ENCODE peak calls at places on chromosomes 5 and 9, in seven cellular contexts. X is adrenal gland; N is NCI-H460; Q is neural crest cell; F is NCI-H2081; L is CD8-positive, alpha-beta memory T cell; M is AG08396. D is an unnamed sample.

GRCh38 chr5:159021360-159022177 is 78.1 kb downstream of the EBF1 start:
- DNase-seq in Q (no peak), M (no peak), F (peak), X (no peak), N (no peak), L (no peak), D (no peak)

GRCh38 chr9:131394464-131395026 is 659 bp downstream of the PRRC2B start:
- DNase-seq in Q (no peak), L (peak), N (no peak), F (peak), M (peak), X (peak), D (peak)

GRCh38 chr9:110033869-110034268 is 174.1 kb downstream of the C9orf152 start:
- DNase-seq in N (no peak), L (no peak), F (no peak), Q (no peak), M (peak), X (no peak), D (no peak)

GRCh38 chr5:220008-220407 is 1.9 kb downstream of the SDHA start:
- DNase-seq in X (no peak), N (no peak), L (no peak), M (no peak), Q (no peak), F (no peak), D (no peak)

GRCh38 chr9:135392511-135392910 is 87.1 kb upstream of the PPP1R26 start:
- DNase-seq in X (no peak), L (no peak), N (no peak), M (no peak), F (no peak), Q (no peak), D (no peak)

GRCh38 chr5:160250226-160250625 is 20.9 kb downstream of the FABP6 start:
- DNase-seq in N (no peak), F (no peak), Q (no peak), L (no peak), M (no peak), X (no peak), D (no peak)

GRCh38 chr9:130433168-130433946 is 11.4 kb upstream of the ASS1 start:
- DNase-seq in M (peak), L (no peak), Q (peak), N (no peak), F (peak), X (peak), D (no peak)

GRCh38 chr9:87359264-87359663 is 138.4 kb upstream of the DAPK1 start:
- DNase-seq in M (no peak), N (no peak), L (no peak), F (no peak), X (no peak), Q (no peak), D (no peak)

GRCh38 chr9:93134018-93134739 is at the start of gene NINJ1:
- DNase-seq in Q (peak), X (peak), N (peak), M (peak), F (peak), L (peak), D (peak)

GRCh38 chr5:143560378-143560777 is 156.9 kb upstream of the NR3C1 start:
- DNase-seq in N (no peak), F (no peak), Q (no peak), L (no peak), X (no peak), M (no peak), D (no peak)

GRCh38 chr9:133149130-133150015 is 14.3 kb downstream of the GBGT1 start:
- DNase-seq in X (peak), L (peak), Q (peak), M (peak), N (peak), F (peak), D (peak)

GRCh38 chr5:138898742-138899141 is 23.6 kb upstream of the LRRTM2 start:
- DNase-seq in N (no peak), M (no peak), Q (no peak), F (no peak), L (no peak), X (no peak), D (no peak)

GRCh38 chr9:12708562-12709298 is 15.5 kb downstream of the TYRP1 start:
- DNase-seq in L (no peak), N (no peak), F (no peak), M (peak), X (no peak), Q (no peak), D (no peak)

GRCh38 chr9:22742401-22742800 is 295.8 kb downstream of the DMRTA1 start:
- DNase-seq in N (no peak), M (no peak), Q (no peak), X (no peak), L (no peak), F (no peak), D (no peak)

GRCh38 chr5:179804599-179804947 is 2.1 kb downstream of the MGAT4B start:
- DNase-seq in F (no peak), M (no peak), N (no peak), X (no peak), L (no peak), Q (no peak), D (no peak)

GRCh38 chr9:83420486-83420885 is 117.7 kb downstream of the FRMD3 start:
- DNase-seq in Q (no peak), M (no peak), N (no peak), X (no peak), L (no peak), F (no peak), D (no peak)

GRCh38 chr5:54881286-54882005 is 103.9 kb downstream of the ESM1 start:
- DNase-seq in F (no peak), N (no peak), Q (no peak), X (no peak), M (no peak), L (peak), D (no peak)

GRCh38 chr5:109703165-109703564 is 13.4 kb downstream of the MAN2A1 start:
- DNase-seq in F (no peak), Q (no peak), X (no peak), M (no peak), L (no peak), N (no peak), D (no peak)

GRCh38 chr9:8338249-8338721 is 538.7 kb upstream of the DMAC1 start:
- DNase-seq in M (no peak), N (no peak), F (no peak), L (no peak), X (no peak), Q (no peak), D (no peak)

GRCh38 chr5:35745666-35746065 is 111.0 kb upstream of the IL7R start:
- DNase-seq in N (no peak), Q (no peak), M (no peak), X (peak), L (no peak), F (no peak), D (no peak)

GRCh38 chr9:2602704-2603116 is 18.9 kb upstream of the VLDLR start:
- DNase-seq in L (no peak), N (no peak), F (peak), M (no peak), Q (no peak), X (peak), D (no peak)

GRCh38 chr5:149093625-149094024 is 30.8 kb upstream of the SH3TC2 start:
- DNase-seq in L (no peak), F (no peak), N (no peak), M (no peak), X (no peak), Q (no peak), D (no peak)

GRCh38 chr9:78115073-78115472 is 83.5 kb upstream of the GNAQ start:
- DNase-seq in M (peak), F (no peak), L (no peak), X (no peak), N (peak), Q (no peak), D (no peak)

GRCh38 chr9:114968710-114969109 is 38.3 kb upstream of the TNFSF8 start:
- DNase-seq in M (no peak), F (no peak), X (no peak), L (no peak), N (no peak), Q (no peak), D (no peak)

GRCh38 chr5:157679801-157680200 is 8.5 kb downstream of the C5orf52 start:
- DNase-seq in N (no peak), Q (no peak), M (no peak), X (no peak), F (no peak), L (no peak), D (no peak)

GRCh38 chr9:88794100-88794499 is 197.2 kb upstream of the S1PR3 start:
- DNase-seq in F (no peak), N (no peak), X (no peak), M (no peak), L (no peak), Q (no peak), D (no peak)

GRCh38 chr9:135589596-135590485 is 28.3 kb downstream of the PAEP start:
- DNase-seq in Q (no peak), M (no peak), F (no peak), L (peak), N (no peak), X (no peak), D (no peak)

GRCh38 chr5:33524476-33524875 is 83.7 kb downstream of the TARS1 start:
- DNase-seq in L (no peak), X (no peak), Q (no peak), F (no peak), M (no peak), N (no peak), D (no peak)

GRCh38 chr5:37565067-37565670 is 186.1 kb downstream of the WDR70 start:
- DNase-seq in M (no peak), X (no peak), N (no peak), F (no peak), Q (no peak), L (no peak), D (no peak)

GRCh38 chr5:88287302-88287701 is 18.7 kb upstream of the TMEM161B start:
- DNase-seq in N (no peak), M (no peak), X (no peak), F (no peak), L (no peak), Q (no peak), D (no peak)

GRCh38 chr5:18395126-18396110 is 761.2 kb downstream of the TAF11L14 start:
- DNase-seq in L (no peak), Q (no peak), F (no peak), X (no peak), N (no peak), M (no peak), D (no peak)

GRCh38 chr9:7121055-7121454 is 363.3 kb downstream of the KDM4C start:
- DNase-seq in N (no peak), L (no peak), X (no peak), F (no peak), Q (no peak), M (no peak), D (no peak)

GRCh38 chr9:90547896-90548295 is 94.7 kb downstream of the DIRAS2 start:
- DNase-seq in L (no peak), X (no peak), M (no peak), F (no peak), Q (no peak), N (peak), D (no peak)

GRCh38 chr5:153463806-153464205 is 26.7 kb upstream of the GRIA1 start:
- DNase-seq in X (no peak), N (no peak), M (no peak), F (no peak), Q (no peak), L (no peak), D (no peak)

GRCh38 chr9:113742471-113742870 is 133.6 kb upstream of the ZNF618 start:
- DNase-seq in X (no peak), Q (no peak), L (no peak), F (no peak), M (no peak), N (no peak), D (no peak)

D was measured in T-helper 1 cell.